ENCODE peak calls at places on chromosomes 4 and X, in five cellular contexts. U is hepatocyte; I is cardiac muscle cell; G is tibial artery; T is CD8-positive, alpha-beta memory T cell. E is an unnamed sample. For H3K4me1, the result is how much of the 10 kb centered on the place peaks cover.

GRCh38 chr4:10083861-10084641 is 32.5 kb downstream of the WDR1 start:
- DNase-seq in U (no peak), I (no peak), G (peak), T (no peak), E (no peak)

GRCh38 chrX:154308108-154308946 is 12.7 kb downstream of the TKTL1 start:
- DNase-seq in U (peak), I (peak), G (peak), T (peak), E (no peak)

GRCh38 chrX:44876767-44877166 is 3.8 kb downstream of the KDM6A start:
- DNase-seq in U (no peak), I (no peak), G (no peak), T (no peak), E (no peak)

GRCh38 chr4:123559955-123560669 is 163.5 kb downstream of the SPRY1 start:
- DNase-seq in U (no peak), I (peak), G (no peak), T (no peak), E (no peak)

GRCh38 chr4:94558392-94558920 is 106.7 kb downstream of the PDLIM5 start:
- DNase-seq in U (no peak), I (no peak), G (no peak), T (no peak), E (no peak)

GRCh38 chr4:44448548-44449443 is at the start of gene KCTD8:
- DNase-seq in U (peak), I (peak), G (peak), T (no peak), E (peak)

GRCh38 chrX:53639257-53639656 is 47.3 kb downstream of the HUWE1 start:
- DNase-seq in U (no peak), I (no peak), G (no peak), T (no peak), E (no peak)

GRCh38 chr4:681736-682451 is 7.1 kb downstream of the SLC49A3 start:
- DNase-seq in U (peak), I (no peak), G (no peak), T (no peak), E (no peak)

GRCh38 chr4:78369691-78370090 is 181.9 kb upstream of the ANXA3 start:
- DNase-seq in U (no peak), I (no peak), G (no peak), T (no peak), E (no peak)

GRCh38 chr4:55707507-55707906 is 71.4 kb upstream of the NMU start:
- DNase-seq in U (no peak), I (no peak), G (no peak), T (no peak), E (no peak)

GRCh38 chr4:65669008-65669971 is 999 bp downstream of the EPHA5 start:
- DNase-seq in U (peak), I (peak), G (peak), T (no peak), E (no peak)

GRCh38 chr4:173505924-173506779 is 23.9 kb downstream of the HAND2 start:
- DNase-seq in U (peak), I (peak), G (peak), T (no peak), E (no peak)

GRCh38 chr4:140790765-140791164 is 34.6 kb upstream of the TBC1D9 start:
- DNase-seq in U (no peak), I (no peak), G (no peak), T (no peak), E (no peak)
- H3K27ac ChIP-seq in U (no peak), I (no peak), G (no peak), T (no peak), E (no peak)

GRCh38 chr4:141019772-141020171 is 113.5 kb downstream of the RNF150 start:
- DNase-seq in U (no peak), I (no peak), G (no peak), T (no peak), E (no peak)
- H3K4me1 ChIP-seq in U (under half), I (under half), G (under half), T (under half), E (under half)

DNA sequence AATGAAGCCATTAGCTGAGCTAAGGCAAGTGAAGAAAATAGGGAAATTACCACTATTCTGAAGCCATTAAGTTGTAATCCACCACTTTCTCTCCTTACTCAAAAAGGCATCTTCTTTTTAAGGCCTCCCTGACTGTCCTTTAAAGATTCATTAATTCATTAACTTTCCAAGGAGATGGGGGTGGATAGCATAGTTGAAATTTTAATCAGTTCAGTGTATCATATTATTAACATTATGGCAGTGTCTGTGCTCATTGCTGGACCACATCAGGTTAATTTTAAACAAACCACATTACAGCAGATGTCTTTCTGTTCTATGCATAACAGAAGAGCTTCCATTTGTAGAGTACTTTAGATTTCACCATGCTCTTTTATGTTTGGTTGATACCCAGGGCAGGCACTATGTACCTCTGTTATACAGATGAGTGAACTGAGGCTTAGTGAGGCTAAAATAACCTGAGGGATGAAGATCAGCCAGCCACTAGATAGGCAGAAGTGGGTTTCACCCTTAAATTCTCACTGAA is 41.1 kb downstream of the AFF2 start:
- DNase-seq in U (no peak), I (no peak), G (no peak), T (no peak), E (no peak)
- H3K27ac ChIP-seq in U (no peak), I (no peak), G (no peak), T (no peak), E (no peak)

DNA sequence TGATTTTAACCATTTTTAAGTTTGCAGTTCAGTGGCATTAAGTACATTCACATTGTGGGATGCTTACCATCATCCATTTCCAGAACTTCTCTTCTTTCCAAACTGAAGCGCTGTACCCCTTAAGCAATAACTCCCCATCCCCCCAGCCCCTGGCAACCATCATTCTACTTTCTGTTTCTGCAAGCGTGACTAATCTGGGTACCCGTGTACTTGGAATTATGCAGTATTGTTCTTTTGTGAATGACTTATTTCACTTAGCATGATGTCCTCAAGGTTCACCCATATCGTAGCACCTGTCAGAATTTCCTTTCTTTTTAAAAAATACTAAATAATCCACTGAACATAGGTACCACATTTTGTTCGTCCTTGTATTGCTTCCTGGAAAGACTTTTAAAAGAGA is 32.9 kb downstream of the USP9X start:
- DNase-seq in U (no peak), I (no peak), G (no peak), T (no peak), E (no peak)
- H3K4me1 ChIP-seq in U (under half), I (under half), G (half or more), T (under half), E (under half)

GRCh38 chr4:5050520-5050955 is 742 bp upstream of the STK32B start:
- DNase-seq in U (peak), I (peak), G (peak), T (no peak), E (no peak)
- H3K27ac ChIP-seq in U (no peak), I (no peak), G (peak), T (no peak), E (peak)